ENCODE peak calls at places on chromosomes 11 and 22, in seven cellular contexts. D, V, L, U, O, E and Y are unnamed samples.

GRCh38 chr11:59437770-59438169 is 1.5 kb downstream of the OR5A1 start:
- DNase-seq in D (no peak), V (no peak), L (no peak), U (no peak), O (no peak), E (no peak), Y (no peak)

GRCh38 chr11:122981388-122982264 is at the start of gene BSX:
- DNase-seq in D (peak; percentile 23), V (peak; percentile 54), L (peak; percentile 44), U (peak; percentile 37), O (peak; percentile 40), E (peak; percentile 47), Y (no peak)

GRCh38 chr22:47169801-47170140 is 407.3 kb downstream of the TBC1D22A start:
- DNase-seq in D (no peak), V (no peak), L (no peak), U (no peak), O (no peak), E (no peak), Y (no peak)

GRCh38 chr11:128779036-128779435 is 85.2 kb downstream of the FLI1 start:
- DNase-seq in D (no peak), V (no peak), L (no peak), U (no peak), O (peak; percentile 53), E (peak; percentile 22), Y (peak; percentile 86)

GRCh38 chr22:50342651-50343540 is at the start of gene PPP6R2:
- DNase-seq in D (peak; percentile 35), V (peak; percentile 90), L (peak; percentile 89), U (peak; percentile 90), O (peak; percentile 64), E (peak; percentile 56), Y (peak; percentile 30)

GRCh38 chr22:43789452-43789851 is 22.7 kb downstream of the EFCAB6 start:
- DNase-seq in D (no peak), V (no peak), L (no peak), U (no peak), O (peak; percentile 90), E (peak; percentile 47), Y (no peak)

GRCh38 chr11:26578998-26579635 is 7.1 kb upstream of the MUC15 start:
- DNase-seq in D (no peak), V (no peak), L (no peak), U (no peak), O (peak; percentile 76), E (peak; percentile 35), Y (no peak)

GRCh38 chr11:46380340-46381045 is 976 bp upstream of the MDK start:
- DNase-seq in D (peak; percentile 46), V (peak; percentile 68), L (peak; percentile 51), U (peak; percentile 51), O (peak; percentile 33), E (peak; percentile 20), Y (no peak)

GRCh38 chr22:40121463-40121862 is 56.3 kb upstream of the TNRC6B start:
- DNase-seq in D (no peak), V (no peak), L (no peak), U (no peak), O (no peak), E (no peak), Y (no peak)

GRCh38 chr22:44569516-44569915 is 71.5 kb upstream of the RTL6 start:
- DNase-seq in D (no peak), V (no peak), L (no peak), U (no peak), O (no peak), E (no peak), Y (no peak)

GRCh38 chr11:119540370-119541125 is 117.6 kb upstream of the THY1 start:
- DNase-seq in D (no peak), V (no peak), L (no peak), U (no peak), O (no peak), E (no peak), Y (no peak)

GRCh38 chr22:46335201-46336118 is at the start of gene TRMU:
- DNase-seq in D (peak; percentile 64), V (peak; percentile 78), L (peak; percentile 89), U (peak; percentile 60), O (peak; percentile 87), E (peak; percentile 85), Y (peak; percentile 79)

GRCh38 chr22:50507421-50507990 is at the start of gene LMF2:
- DNase-seq in D (peak; percentile 76), V (peak; percentile 91), L (peak; percentile 96), U (peak; percentile 93), O (no peak), E (no peak), Y (no peak)

GRCh38 chr11:62033191-62034044 is 66.0 kb upstream of the FTH1 start:
- DNase-seq in D (no peak), V (no peak), L (no peak), U (no peak), O (peak; percentile 41), E (no peak), Y (no peak)

GRCh38 chr11:88104408-88104807 is 70.8 kb downstream of the RAB38 start:
- DNase-seq in D (no peak), V (no peak), L (no peak), U (no peak), O (no peak), E (no peak), Y (no peak)

GRCh38 chr11:95991101-95991500 is 67.2 kb upstream of the MTMR2 start:
- DNase-seq in D (no peak), V (no peak), L (no peak), U (no peak), O (no peak), E (peak; percentile 33), Y (no peak)

GRCh38 chr11:93123351-93123898 is 74.4 kb downstream of the SLC36A4 start:
- DNase-seq in D (no peak), V (no peak), L (no peak), U (no peak), O (peak; percentile 22), E (peak; percentile 34), Y (no peak)

GRCh38 chr22:35842954-35843353 is 125.3 kb downstream of the APOL5 start:
- DNase-seq in D (peak; percentile 58), V (no peak), L (peak; percentile 26), U (no peak), O (peak; percentile 58), E (peak; percentile 43), Y (peak; percentile 42)

GRCh38 chr11:19935507-19935906 is 222.9 kb downstream of the NAV2 start:
- DNase-seq in D (no peak), V (no peak), L (no peak), U (no peak), O (peak; percentile 90), E (peak; percentile 82), Y (no peak)

GRCh38 chr22:44888491-44888941 is 121.3 kb downstream of the PHF21B start:
- DNase-seq in D (no peak), V (no peak), L (no peak), U (no peak), O (no peak), E (no peak), Y (no peak)

GRCh38 chr11:2551131-2551530 is 106.3 kb downstream of the KCNQ1 start:
- DNase-seq in D (no peak), V (peak; percentile 7), L (no peak), U (no peak), O (no peak), E (no peak), Y (no peak)

GRCh38 chr22:29145321-29146072 is 60.2 kb upstream of the EMID1 start:
- DNase-seq in D (no peak), V (no peak), L (no peak), U (no peak), O (no peak), E (no peak), Y (no peak)

GRCh38 chr11:68014157-68014965 is 4.2 kb downstream of the ALDH3B1 start:
- DNase-seq in D (no peak), V (no peak), L (no peak), U (no peak), O (peak; percentile 84), E (peak; percentile 79), Y (no peak)

GRCh38 chr22:28799125-28799833 is 1.1 kb downstream of the XBP1 start:
- DNase-seq in D (peak; percentile 54), V (peak; percentile 35), L (peak; percentile 25), U (peak; percentile 11), O (peak; percentile 98), E (peak; percentile 91), Y (peak; percentile 49)

GRCh38 chr11:120977470-120977869 is 46.4 kb upstream of the TBCEL start:
- DNase-seq in D (no peak), V (no peak), L (no peak), U (no peak), O (no peak), E (peak; percentile 23), Y (no peak)

GRCh38 chr11:126158054-126158791 is 53.2 kb downstream of the RPUSD4 start:
- DNase-seq in D (no peak), V (no peak), L (no peak), U (no peak), O (no peak), E (no peak), Y (no peak)

GRCh38 chr22:31150615-31151014 is 9.4 kb upstream of the RNF185 start:
- DNase-seq in D (peak; percentile 41), V (no peak), L (no peak), U (no peak), O (no peak), E (no peak), Y (no peak)